ENCODE peak calls at places on chromosomes 16 and 17, in five cellular contexts. One of them, this sample, is unnamed.
A peak's percentile ranks its signal among the peaks of the same experiment; 100 is the strongest.

GRCh38 chr17:4483012-4483840 is 15.5 kb upstream of the SPNS2 start:
- DNase-seq in GM03348: no peak
- DNase-seq in NCI-H1092: no peak
- DNase-seq in foreskin fibroblast: no peak
- DNase-seq in stimulated activated CD4-positive, alpha-beta T cell treated with anti-CD3 and anti-CD28 coated beads, Interleukin-2, amount 100 ng/mL, for 48 hours: no peak
- DNase-seq in this sample: no peak

GRCh38 chr16:56807011-56807675 is 57.9 kb upstream of the SLC12A3 start:
- DNase-seq in GM03348: peak; percentile 27
- DNase-seq in NCI-H1092: no peak
- DNase-seq in foreskin fibroblast: peak; percentile 30
- DNase-seq in stimulated activated CD4-positive, alpha-beta T cell treated with anti-CD3 and anti-CD28 coated beads, Interleukin-2, amount 100 ng/mL, for 48 hours: no peak
- DNase-seq in this sample: no peak

GRCh38 chr16:85185281-85185680 is 73.0 kb upstream of the CIBAR2 start:
- DNase-seq in GM03348: no peak
- DNase-seq in NCI-H1092: no peak
- DNase-seq in foreskin fibroblast: no peak
- DNase-seq in stimulated activated CD4-positive, alpha-beta T cell treated with anti-CD3 and anti-CD28 coated beads, Interleukin-2, amount 100 ng/mL, for 48 hours: no peak
- DNase-seq in this sample: no peak

GRCh38 chr17:45861185-45861584 is 16.5 kb downstream of the SPPL2C start:
- DNase-seq in GM03348: no peak
- DNase-seq in NCI-H1092: no peak
- DNase-seq in foreskin fibroblast: no peak
- DNase-seq in stimulated activated CD4-positive, alpha-beta T cell treated with anti-CD3 and anti-CD28 coated beads, Interleukin-2, amount 100 ng/mL, for 48 hours: no peak
- DNase-seq in this sample: no peak

GRCh38 chr17:3535253-3535995 is 22.2 kb downstream of the TRPV3 start:
- DNase-seq in GM03348: peak; percentile 95
- DNase-seq in NCI-H1092: peak; percentile 3
- DNase-seq in foreskin fibroblast: peak; percentile 51
- DNase-seq in stimulated activated CD4-positive, alpha-beta T cell treated with anti-CD3 and anti-CD28 coated beads, Interleukin-2, amount 100 ng/mL, for 48 hours: peak; percentile 53
- DNase-seq in this sample: no peak

GRCh38 chr17:78026381-78026780 is 67.9 kb downstream of the TNRC6C start:
- DNase-seq in GM03348: peak; percentile 40
- DNase-seq in NCI-H1092: no peak
- DNase-seq in foreskin fibroblast: no peak
- DNase-seq in stimulated activated CD4-positive, alpha-beta T cell treated with anti-CD3 and anti-CD28 coated beads, Interleukin-2, amount 100 ng/mL, for 48 hours: no peak
- DNase-seq in this sample: no peak

GRCh38 chr16:84085774-84086173 is 31.0 kb downstream of the MBTPS1 start:
- DNase-seq in GM03348: no peak
- DNase-seq in NCI-H1092: no peak
- DNase-seq in foreskin fibroblast: no peak
- DNase-seq in stimulated activated CD4-positive, alpha-beta T cell treated with anti-CD3 and anti-CD28 coated beads, Interleukin-2, amount 100 ng/mL, for 48 hours: no peak
- DNase-seq in this sample: no peak

GRCh38 chr17:80296221-80296620 is 35.6 kb downstream of the RNF213 start:
- DNase-seq in GM03348: no peak
- DNase-seq in NCI-H1092: no peak
- DNase-seq in foreskin fibroblast: no peak
- DNase-seq in stimulated activated CD4-positive, alpha-beta T cell treated with anti-CD3 and anti-CD28 coated beads, Interleukin-2, amount 100 ng/mL, for 48 hours: no peak
- DNase-seq in this sample: no peak

GRCh38 chr17:80991645-80992076 is at the start of gene CHMP6:
- DNase-seq in GM03348: peak; percentile 95
- DNase-seq in NCI-H1092: peak; percentile 46
- DNase-seq in foreskin fibroblast: peak; percentile 74
- DNase-seq in stimulated activated CD4-positive, alpha-beta T cell treated with anti-CD3 and anti-CD28 coated beads, Interleukin-2, amount 100 ng/mL, for 48 hours: peak; percentile 65
- DNase-seq in this sample: no peak

This sample was measured in thoracic aorta.